ENCODE peak calls at places on chromosomes 7 and 10, in six cellular contexts. K is nucleus accumbens; D is activated naive CD4-positive, alpha-beta T cell treated with anti-CD3 and anti-CD28 coated beads for 36 hours; O is brain microvascular endothelial cell; I is RPMI8226; A is T-helper 1 cell. L is an unnamed sample.

GRCh38 chr10:3711918-3712317 is 73.1 kb downstream of the KLF6 start:
- DNase-seq in D (no peak), I (no peak), O (no peak), K (no peak), A (no peak), L (no peak)

GRCh38 chr10:80172896-80173295 is 32.4 kb downstream of the ANXA11 start:
- DNase-seq in O (no peak), A (no peak), I (peak; percentile 20), K (no peak), D (no peak), L (no peak)

GRCh38 chr7:99563650-99564049 is 5.2 kb downstream of the ZNF655 start:
- DNase-seq in O (peak; percentile 87), D (no peak), K (no peak), A (no peak), I (no peak), L (no peak)

GRCh38 chr10:124290095-124290795 is 128.5 kb downstream of the OAT start:
- DNase-seq in I (peak; percentile 87), A (no peak), D (no peak), O (peak; percentile 65), K (no peak), L (no peak)

GRCh38 chr7:45185028-45185863 is 27.7 kb downstream of the RAMP3 start:
- DNase-seq in K (no peak), A (no peak), I (no peak), D (no peak), O (no peak), L (no peak)

GRCh38 chr10:15136960-15137359 is 31.5 kb downstream of the NMT2 start:
- DNase-seq in D (no peak), A (no peak), O (no peak), K (no peak), I (no peak), L (no peak)

GRCh38 chr7:35691827-35692307 is 3.1 kb downstream of the HERPUD2 start:
- DNase-seq in I (no peak), O (no peak), D (peak; percentile 60), K (no peak), A (peak; percentile 23), L (no peak)

GRCh38 chr10:89256338-89256737 is 4.8 kb upstream of the LIPA start:
- DNase-seq in I (no peak), O (no peak), D (no peak), K (no peak), A (no peak), L (no peak)

GRCh38 chr7:47951374-47951773 is 3.1 kb upstream of the PKD1L1 start:
- DNase-seq in A (no peak), K (no peak), I (peak; percentile 40), D (no peak), O (no peak), L (no peak)

GRCh38 chr10:118850418-118851061 is 95.8 kb upstream of the CACUL1 start:
- DNase-seq in O (peak; percentile 60), K (peak; percentile 16), A (peak; percentile 48), D (peak; percentile 93), I (peak; percentile 60), L (peak; percentile 49)

GRCh38 chr10:132064082-132064755 is 1.5 kb upstream of the JAKMIP3 start:
- DNase-seq in I (no peak), O (no peak), D (no peak), A (no peak), K (peak; percentile 50), L (no peak)

GRCh38 chr7:115475774-115476407 is 554.0 kb downstream of the MDFIC start:
- DNase-seq in D (peak; percentile 26), A (no peak), K (no peak), I (peak; percentile 34), O (no peak), L (no peak)

GRCh38 chr7:22230238-22230637 is 126.7 kb downstream of the RAPGEF5 start:
- DNase-seq in I (no peak), K (no peak), O (no peak), A (no peak), D (no peak), L (no peak)

GRCh38 chr7:2046581-2047271 is 186.0 kb downstream of the MAD1L1 start:
- DNase-seq in D (no peak), K (no peak), I (no peak), O (no peak), A (no peak), L (no peak)

GRCh38 chr10:124802313-124802675 is 675 bp downstream of the ABRAXAS2 start:
- DNase-seq in D (peak; percentile 44), O (no peak), I (peak; percentile 11), A (no peak), K (no peak), L (no peak)

GRCh38 chr7:117283371-117283770 is 39.5 kb downstream of the WNT2 start:
- DNase-seq in D (no peak), I (no peak), A (no peak), O (peak; percentile 92), K (no peak), L (no peak)

GRCh38 chr7:138699661-138700060 is 1.5 kb downstream of the SVOPL start:
- DNase-seq in A (no peak), D (no peak), I (no peak), O (no peak), K (no peak), L (no peak)

GRCh38 chr10:132397036-132397541 is at the start of gene PWWP2B:
- DNase-seq in O (no peak), I (peak; percentile 33), D (peak; percentile 53), A (peak; percentile 48), K (no peak), L (peak; percentile 65)

GRCh38 chr7:105849122-105849855 is 27.1 kb downstream of the ATXN7L1 start:
- DNase-seq in D (peak; percentile 83), I (no peak), O (peak; percentile 36), K (no peak), A (peak; percentile 25), L (peak; percentile 59)

GRCh38 chr10:117448840-117449239 is 73.6 kb upstream of the PDZD8 start:
- DNase-seq in O (no peak), A (no peak), D (no peak), I (no peak), K (peak; percentile 64), L (no peak)

GRCh38 chr7:5423272-5423843 is at the start of gene TNRC18:
- DNase-seq in D (no peak), A (no peak), K (peak; percentile 61), I (peak; percentile 78), O (no peak), L (no peak)

GRCh38 chr10:133292919-133293809 is 15.5 kb downstream of the TUBGCP2 start:
- DNase-seq in D (no peak), O (peak; percentile 60), A (no peak), I (no peak), K (no peak), L (no peak)

GRCh38 chr10:114642729-114643128 is 15.3 kb downstream of the ABLIM1 start:
- DNase-seq in K (no peak), A (no peak), I (no peak), D (no peak), O (no peak), L (no peak)

GRCh38 chr7:34322841-34323240 is 335.2 kb upstream of the NPSR1 start:
- DNase-seq in D (peak; percentile 16), O (no peak), I (peak; percentile 8), A (no peak), K (no peak), L (no peak)

GRCh38 chr10:98134431-98135221 is at the start of gene R3HCC1L:
- DNase-seq in I (peak; percentile 88), K (peak; percentile 87), D (peak; percentile 94), O (peak; percentile 81), A (peak; percentile 89), L (peak; percentile 87)

GRCh38 chr10:123858039-123858740 is 33.4 kb downstream of the CPXM2 start:
- DNase-seq in D (no peak), K (no peak), I (peak; percentile 55), O (peak; percentile 1), A (no peak), L (no peak)

L was measured in T-cell.